ENCODE peak calls at places on chromosomes 5 and 9, in six cellular contexts. F, O, E, Z, R and X are unnamed samples.

GRCh38 chr9:129178983-129179382 is 922 bp upstream of the IER5L start:
- DNase-seq in F (no peak), O (no peak), E (no peak), Z (no peak), R (no peak), X (no peak)

GRCh38 chr5:20034717-20035116 is 46.7 kb upstream of the CDH18 start:
- DNase-seq in F (no peak), O (no peak), E (no peak), Z (no peak), R (no peak), X (no peak)

GRCh38 chr9:94168203-94169000 is 84.1 kb downstream of the PTPDC1 start:
- DNase-seq in F (no peak), O (no peak), E (no peak), Z (peak; percentile 24), R (no peak), X (no peak)

GRCh38 chr5:57662991-57663390 is 180.4 kb upstream of the ACTBL2 start:
- DNase-seq in F (no peak), O (no peak), E (peak; percentile 43), Z (peak; percentile 38), R (peak; percentile 4), X (no peak)

GRCh38 chr9:14348241-14349140 is 34.5 kb upstream of the NFIB start:
- DNase-seq in F (no peak), O (no peak), E (peak; percentile 32), Z (no peak), R (no peak), X (peak; percentile 21)

GRCh38 chr9:23820731-23821399 is 5.2 kb downstream of the ELAVL2 start:
- DNase-seq in F (no peak), O (no peak), E (no peak), Z (no peak), R (no peak), X (peak; percentile 39)

GRCh38 chr5:89330087-89330486 is 447.1 kb upstream of the MEF2C start:
- DNase-seq in F (no peak), O (no peak), E (no peak), Z (no peak), R (no peak), X (no peak)

GRCh38 chr5:6950872-6951271 is 237.6 kb downstream of the TENT4A start:
- DNase-seq in F (no peak), O (no peak), E (no peak), Z (no peak), R (no peak), X (no peak)

GRCh38 chr9:98081477-98082219 is 25.1 kb downstream of the NANS start:
- DNase-seq in F (no peak), O (no peak), E (no peak), Z (peak; percentile 60), R (no peak), X (no peak)

GRCh38 chr5:143182901-143183820 is 220.3 kb downstream of the NR3C1 start:
- DNase-seq in F (no peak), O (peak; percentile 11), E (peak; percentile 38), Z (no peak), R (no peak), X (no peak)

GRCh38 chr5:135456238-135457099 is 4.3 kb upstream of the TIFAB start:
- DNase-seq in F (no peak), O (no peak), E (no peak), Z (peak; percentile 80), R (peak; percentile 80), X (no peak)

GRCh38 chr5:79963261-79963977 is 27.6 kb downstream of the MTX3 start:
- DNase-seq in F (no peak), O (no peak), E (no peak), Z (no peak), R (no peak), X (no peak)

GRCh38 chr9:36164989-36165388 is 4.2 kb upstream of the CCIN start:
- DNase-seq in F (no peak), O (no peak), E (no peak), Z (no peak), R (no peak), X (no peak)

GRCh38 chr9:15824310-15824709 is 271.5 kb downstream of the CCDC171 start:
- DNase-seq in F (no peak), O (no peak), E (no peak), Z (no peak), R (no peak), X (no peak)
- TF ChIP-seq CTCF in F (no peak), O (no peak), E (no peak), Z (no peak), R (peak; percentile 35), X (no peak)

GRCh38 chr5:152990217-152990616 is 500.3 kb upstream of the GRIA1 start:
- DNase-seq in F (no peak), O (no peak), E (no peak), Z (no peak), R (no peak), X (no peak)
- TF ChIP-seq CTCF in F (no peak), O (no peak), E (no peak), Z (no peak), R (no peak), X (no peak)

DNA sequence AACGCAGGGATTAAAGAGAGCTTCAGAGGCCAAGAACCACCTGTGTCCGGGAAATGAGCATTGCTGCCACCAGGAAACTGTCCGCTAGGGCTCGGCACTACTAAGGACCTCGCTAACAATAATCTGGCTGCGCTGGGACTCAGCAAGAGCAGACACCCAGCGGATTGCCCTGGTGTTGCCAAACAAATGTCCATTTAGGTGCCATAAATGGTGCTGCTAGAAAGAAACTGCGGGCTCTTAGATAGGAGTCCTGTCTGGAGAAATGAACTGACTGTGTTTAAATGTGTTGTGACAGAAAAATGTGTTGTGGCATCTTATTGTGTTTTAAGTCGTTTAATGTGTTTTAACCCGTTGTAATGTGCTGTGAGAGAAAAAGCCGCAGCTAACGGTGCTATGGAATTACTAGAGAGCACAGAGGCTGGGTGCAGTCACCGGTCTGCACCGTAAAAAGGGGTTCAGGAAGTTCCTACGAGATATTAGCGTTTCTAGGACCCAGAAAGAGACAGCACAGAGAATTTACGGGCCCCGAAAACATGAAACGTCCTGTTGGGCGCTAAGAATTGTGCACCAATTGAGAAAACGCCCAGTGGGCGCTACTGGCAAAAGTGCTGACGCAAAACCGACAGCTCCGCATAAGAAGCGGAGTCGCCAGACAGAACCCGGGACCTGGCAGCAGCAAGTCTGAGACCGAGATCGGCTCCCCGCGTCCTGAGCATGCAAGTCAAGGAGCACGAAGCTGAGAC is 90.6 kb downstream of the ANXA2R start:
- DNase-seq in F (no peak), O (peak; percentile 87), E (peak; percentile 53), Z (peak; percentile 82), R (no peak), X (no peak)
- TF ChIP-seq CTCF in F (no peak), O (peak; percentile 76), E (peak; percentile 23), Z (peak; percentile 63), R (peak; percentile 59), X (no peak)

DNA sequence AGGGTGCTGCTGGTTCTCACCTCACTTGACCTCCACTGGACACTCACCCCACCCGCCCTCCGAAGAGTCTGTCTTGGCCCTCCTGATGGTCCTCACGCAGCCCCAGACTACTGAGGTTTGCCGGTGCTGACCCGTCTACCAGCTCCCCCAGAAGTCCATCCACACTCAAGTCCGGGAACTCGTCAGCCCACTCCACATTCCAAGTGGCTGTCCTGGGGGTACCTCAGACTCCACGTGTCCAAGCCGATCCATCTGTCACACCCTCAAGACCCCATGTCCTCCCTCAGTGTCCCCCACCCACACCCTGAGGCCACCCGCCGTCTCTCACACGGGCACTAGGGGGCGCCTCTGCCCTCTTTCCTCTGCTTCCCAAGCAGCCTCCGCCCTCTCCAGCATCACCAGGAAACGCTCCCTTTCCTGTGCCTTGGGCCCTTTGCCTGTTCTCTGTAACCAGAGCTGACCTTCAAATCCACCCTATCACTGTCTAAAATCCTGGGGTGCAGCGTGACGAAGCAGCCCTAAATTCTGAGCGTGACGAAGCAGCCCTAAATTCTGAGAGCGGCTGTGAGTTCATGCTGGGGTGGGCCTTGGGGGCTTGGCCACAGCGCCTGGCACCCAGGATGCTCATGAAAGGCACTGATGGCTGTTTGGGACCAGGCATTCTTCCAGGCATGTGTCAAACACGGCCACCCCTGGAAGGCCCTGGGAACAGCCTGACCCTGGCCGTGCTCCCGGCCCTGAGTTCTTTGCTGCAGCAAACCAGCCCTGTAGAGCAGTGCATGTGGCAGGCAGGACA is 95.7 kb downstream of the KCNT1 start:
- DNase-seq in F (no peak), O (no peak), E (peak; percentile 54), Z (peak; percentile 37), R (no peak), X (peak; percentile 66)
- TF ChIP-seq CTCF in F (peak; percentile 31), O (peak; percentile 43), E (peak; percentile 61), Z (peak; percentile 63), R (peak; percentile 88), X (peak; percentile 66)

GRCh38 chr9:86354048-86354881 is at the start of gene TUT7:
- DNase-seq in F (peak; percentile 89), O (peak; percentile 94), E (peak; percentile 96), Z (peak; percentile 95), R (peak; percentile 62), X (peak; percentile 94)

GRCh38 chr9:86355814-86356213 is 1.6 kb upstream of the TUT7 start:
- DNase-seq in F (no peak), O (no peak), E (no peak), Z (no peak), R (no peak), X (no peak)

GRCh38 chr9:86353591-86354047 is 591 bp downstream of the TUT7 start:
- DNase-seq in F (no peak), O (peak; percentile 26), E (no peak), Z (no peak), R (no peak), X (no peak)

GRCh38 chr9:86357091-86357866 is 3.1 kb upstream of the TUT7 start:
- DNase-seq in F (no peak), O (no peak), E (no peak), Z (no peak), R (no peak), X (no peak)

DNA sequence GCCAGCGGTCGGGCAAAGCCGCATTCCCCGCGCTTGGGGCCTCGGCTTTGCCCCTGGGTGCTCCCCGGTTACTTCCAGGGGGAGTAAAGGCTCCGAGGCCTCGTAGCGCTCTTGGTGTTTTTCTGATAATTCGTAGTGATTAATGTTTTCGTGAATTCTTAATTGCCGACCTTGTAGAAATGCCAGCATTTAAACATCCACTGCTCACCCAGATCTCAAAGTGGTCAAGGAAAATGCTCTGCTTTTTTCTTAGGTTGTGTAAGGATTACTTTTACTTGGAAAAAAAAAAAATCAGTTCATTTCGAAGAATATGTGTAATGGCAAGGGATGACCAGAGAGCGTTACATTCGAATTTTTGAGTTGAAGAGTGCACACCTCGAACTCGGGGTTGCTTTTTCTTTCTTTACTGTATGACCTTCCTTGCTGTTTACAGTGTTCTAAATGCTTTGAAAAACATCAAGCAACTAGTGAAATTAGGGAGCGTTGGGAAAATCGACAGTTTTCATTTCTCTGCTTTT is 731 bp upstream of the TUT7 start:
- DNase-seq in F (no peak), O (no peak), E (no peak), Z (peak; percentile 32), R (no peak), X (no peak)
- TF ChIP-seq CTCF in F (no peak), O (no peak), E (no peak), Z (peak; percentile 35), R (no peak), X (peak; percentile 40)